ENCODE peak calls at places on chromosomes 12 and 14, in ten cellular contexts. One of them, this sample, is unnamed. For H3K27me3, the result is how much of the 10 kb centered on the place peaks cover.

GRCh38 chr14:94407906-94408305 is 19.5 kb upstream of the SERPINA1 start:
- DNase-seq in GM23338: no peak
- DNase-seq in K562: no peak
- DNase-seq in Panc1: no peak
- DNase-seq in sigmoid colon: no peak
- DNase-seq in HCT116: no peak
- DNase-seq in endothelial cell of umbilical vein: no peak
- DNase-seq in GM12878: no peak
- DNase-seq in esophagus muscularis mucosa: no peak
- DNase-seq in stomach: no peak
- DNase-seq in this sample: no peak

GRCh38 chr14:71050227-71050823 is 143.1 kb downstream of the PCNX1 start:
- DNase-seq in GM23338: peak
- DNase-seq in K562: peak
- DNase-seq in Panc1: no peak
- DNase-seq in sigmoid colon: no peak
- DNase-seq in HCT116: no peak
- DNase-seq in endothelial cell of umbilical vein: peak
- DNase-seq in GM12878: no peak
- DNase-seq in esophagus muscularis mucosa: no peak
- DNase-seq in stomach: no peak
- DNase-seq in this sample: no peak

GRCh38 chr14:68576031-68576430 is 216.8 kb downstream of the ZFP36L1 start:
- DNase-seq in GM23338: no peak
- DNase-seq in K562: no peak
- DNase-seq in Panc1: no peak
- DNase-seq in sigmoid colon: no peak
- DNase-seq in HCT116: no peak
- DNase-seq in endothelial cell of umbilical vein: peak
- DNase-seq in GM12878: no peak
- DNase-seq in esophagus muscularis mucosa: no peak
- DNase-seq in stomach: no peak
- DNase-seq in this sample: no peak

GRCh38 chr14:98462908-98463307 is 809.1 kb downstream of the BCL11B start:
- DNase-seq in GM23338: no peak
- DNase-seq in K562: no peak
- DNase-seq in Panc1: no peak
- DNase-seq in sigmoid colon: no peak
- DNase-seq in HCT116: no peak
- DNase-seq in endothelial cell of umbilical vein: no peak
- DNase-seq in GM12878: no peak
- DNase-seq in esophagus muscularis mucosa: peak
- DNase-seq in stomach: no peak
- DNase-seq in this sample: no peak

GRCh38 chr12:131905640-131906091 is 11.2 kb downstream of the ULK1 start:
- DNase-seq in GM23338: no peak
- DNase-seq in K562: no peak
- DNase-seq in Panc1: no peak
- DNase-seq in sigmoid colon: no peak
- DNase-seq in HCT116: no peak
- DNase-seq in endothelial cell of umbilical vein: no peak
- DNase-seq in GM12878: no peak
- DNase-seq in esophagus muscularis mucosa: no peak
- DNase-seq in stomach: no peak
- DNase-seq in this sample: no peak

GRCh38 chr12:96985515-96986362 is 78.7 kb downstream of the NEDD1 start:
- DNase-seq in GM23338: peak
- DNase-seq in K562: peak
- DNase-seq in Panc1: no peak
- DNase-seq in sigmoid colon: no peak
- DNase-seq in HCT116: peak
- DNase-seq in endothelial cell of umbilical vein: peak
- DNase-seq in GM12878: no peak
- DNase-seq in esophagus muscularis mucosa: peak
- DNase-seq in stomach: peak
- DNase-seq in this sample: no peak

GRCh38 chr14:55699131-55700057 is 119.4 kb downstream of the KTN1 start:
- DNase-seq in GM23338: peak
- DNase-seq in K562: no peak
- DNase-seq in Panc1: no peak
- DNase-seq in sigmoid colon: no peak
- DNase-seq in HCT116: no peak
- DNase-seq in endothelial cell of umbilical vein: peak
- DNase-seq in GM12878: no peak
- DNase-seq in esophagus muscularis mucosa: peak
- DNase-seq in stomach: no peak
- DNase-seq in this sample: no peak

GRCh38 chr14:56992332-56992820 is 182.1 kb upstream of the OTX2 start:
- DNase-seq in GM23338: no peak
- DNase-seq in K562: peak
- DNase-seq in Panc1: no peak
- DNase-seq in sigmoid colon: no peak
- DNase-seq in HCT116: no peak
- DNase-seq in endothelial cell of umbilical vein: no peak
- DNase-seq in GM12878: no peak
- DNase-seq in esophagus muscularis mucosa: peak
- DNase-seq in stomach: no peak
- DNase-seq in this sample: no peak

GRCh38 chr12:49557917-49558215 is 10.1 kb downstream of the MCRS1 start:
- DNase-seq in GM23338: peak
- DNase-seq in K562: no peak
- DNase-seq in Panc1: no peak
- DNase-seq in sigmoid colon: no peak
- DNase-seq in HCT116: no peak
- DNase-seq in endothelial cell of umbilical vein: no peak
- DNase-seq in GM12878: no peak
- DNase-seq in esophagus muscularis mucosa: no peak
- DNase-seq in stomach: no peak
- DNase-seq in this sample: no peak

GRCh38 chr12:127342861-127343260 is 924.1 kb upstream of the TMEM132C start:
- DNase-seq in GM23338: no peak
- DNase-seq in K562: no peak
- DNase-seq in Panc1: no peak
- DNase-seq in sigmoid colon: no peak
- DNase-seq in HCT116: no peak
- DNase-seq in endothelial cell of umbilical vein: no peak
- DNase-seq in GM12878: no peak
- DNase-seq in esophagus muscularis mucosa: no peak
- DNase-seq in stomach: no peak
- DNase-seq in this sample: no peak

GRCh38 chr14:56333361-56334279 is 215.4 kb downstream of the PELI2 start:
- DNase-seq in GM23338: no peak
- DNase-seq in K562: peak
- DNase-seq in Panc1: no peak
- DNase-seq in sigmoid colon: no peak
- DNase-seq in HCT116: no peak
- DNase-seq in endothelial cell of umbilical vein: peak
- DNase-seq in GM12878: no peak
- DNase-seq in esophagus muscularis mucosa: peak
- DNase-seq in stomach: no peak
- DNase-seq in this sample: no peak

GRCh38 chr14:100384819-100385813 is 62.0 kb downstream of the SLC25A47 start:
- DNase-seq in GM23338: peak
- DNase-seq in K562: no peak
- DNase-seq in Panc1: no peak
- DNase-seq in sigmoid colon: no peak
- DNase-seq in HCT116: peak
- DNase-seq in endothelial cell of umbilical vein: peak
- DNase-seq in GM12878: no peak
- DNase-seq in esophagus muscularis mucosa: no peak
- DNase-seq in stomach: no peak
- DNase-seq in this sample: no peak

GRCh38 chr12:57610553-57611115 is 601 bp upstream of the ARHGEF25 start:
- DNase-seq in GM23338: peak
- DNase-seq in K562: no peak
- DNase-seq in Panc1: no peak
- DNase-seq in sigmoid colon: peak
- DNase-seq in HCT116: no peak
- DNase-seq in endothelial cell of umbilical vein: no peak
- DNase-seq in GM12878: no peak
- DNase-seq in esophagus muscularis mucosa: no peak
- DNase-seq in stomach: no peak
- DNase-seq in this sample: no peak

GRCh38 chr12:6461401-6462233 is 8.9 kb downstream of the VAMP1 start:
- DNase-seq in GM23338: no peak
- DNase-seq in K562: no peak
- DNase-seq in Panc1: no peak
- DNase-seq in sigmoid colon: peak
- DNase-seq in HCT116: no peak
- DNase-seq in endothelial cell of umbilical vein: no peak
- DNase-seq in GM12878: peak
- DNase-seq in esophagus muscularis mucosa: no peak
- DNase-seq in stomach: peak
- DNase-seq in this sample: no peak

GRCh38 chr14:77980475-77981321 is 180.8 kb downstream of the ADCK1 start:
- DNase-seq in GM23338: peak
- DNase-seq in K562: no peak
- DNase-seq in Panc1: no peak
- DNase-seq in sigmoid colon: no peak
- DNase-seq in HCT116: no peak
- DNase-seq in endothelial cell of umbilical vein: no peak
- DNase-seq in GM12878: no peak
- DNase-seq in esophagus muscularis mucosa: peak
- DNase-seq in stomach: peak
- DNase-seq in this sample: no peak

GRCh38 chr14:50520947-50521815 is 11.2 kb downstream of the MAP4K5 start:
- DNase-seq in GM23338: no peak
- DNase-seq in K562: no peak
- DNase-seq in Panc1: peak
- DNase-seq in sigmoid colon: no peak
- DNase-seq in HCT116: peak
- DNase-seq in endothelial cell of umbilical vein: peak
- DNase-seq in GM12878: peak
- DNase-seq in esophagus muscularis mucosa: no peak
- DNase-seq in stomach: no peak
- DNase-seq in this sample: no peak

GRCh38 chr14:66082009-66082408 is 404.2 kb upstream of the CCDC196 start:
- DNase-seq in GM23338: no peak
- DNase-seq in K562: no peak
- DNase-seq in Panc1: no peak
- DNase-seq in sigmoid colon: no peak
- DNase-seq in HCT116: no peak
- DNase-seq in endothelial cell of umbilical vein: peak
- DNase-seq in GM12878: no peak
- DNase-seq in esophagus muscularis mucosa: no peak
- DNase-seq in stomach: no peak
- DNase-seq in this sample: no peak

GRCh38 chr12:55930771-55931316 is at the start of gene DGKA:
- DNase-seq in GM23338: peak
- DNase-seq in K562: peak
- DNase-seq in Panc1: peak
- DNase-seq in sigmoid colon: peak
- DNase-seq in HCT116: peak
- DNase-seq in endothelial cell of umbilical vein: peak
- DNase-seq in GM12878: peak
- DNase-seq in esophagus muscularis mucosa: no peak
- DNase-seq in stomach: peak
- DNase-seq in this sample: no peak

DNA sequence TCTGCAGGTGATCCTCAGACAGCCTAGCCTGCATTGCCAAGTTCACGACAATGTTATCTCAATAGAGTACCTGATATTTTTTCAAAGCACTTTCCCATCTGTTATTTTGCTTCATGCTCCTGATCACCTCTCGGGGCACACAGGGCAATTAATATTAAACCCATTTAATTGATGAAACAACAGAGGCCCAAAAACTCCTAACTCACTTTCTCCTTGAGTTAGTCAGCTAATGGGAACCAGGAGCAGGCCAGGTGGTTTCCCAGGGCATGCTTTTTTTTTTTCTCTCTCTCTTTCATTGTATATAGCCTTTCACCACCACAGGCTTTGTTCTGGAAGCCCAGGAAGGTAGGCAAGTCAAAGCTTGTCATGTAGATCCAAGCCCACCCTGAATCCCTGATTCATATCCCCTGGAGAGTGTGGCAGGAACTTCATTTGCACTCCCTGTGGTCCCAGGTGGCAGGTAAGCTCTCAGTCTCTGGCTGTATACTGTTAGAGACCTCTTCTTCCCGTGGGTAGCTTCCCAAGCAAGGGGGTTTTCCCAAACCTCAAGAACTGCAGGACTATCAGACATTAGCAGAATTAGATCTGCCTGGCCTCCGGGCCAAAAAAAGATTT is 41.6 kb upstream of the MAP1LC3B2 start:
- DNase-seq in GM23338: no peak
- DNase-seq in K562: no peak
- DNase-seq in Panc1: no peak
- DNase-seq in sigmoid colon: no peak
- DNase-seq in HCT116: no peak
- DNase-seq in endothelial cell of umbilical vein: no peak
- DNase-seq in GM12878: no peak
- DNase-seq in esophagus muscularis mucosa: no peak
- DNase-seq in stomach: no peak
- DNase-seq in this sample: no peak
- TF ChIP-seq POLR2AphosphoS5 in GM23338: no peak
- TF ChIP-seq POLR2AphosphoS5 in K562: no peak
- TF ChIP-seq POLR2AphosphoS5 in Panc1: no peak
- TF ChIP-seq POLR2AphosphoS5 in sigmoid colon: no peak
- TF ChIP-seq POLR2AphosphoS5 in HCT116: no peak
- TF ChIP-seq POLR2AphosphoS5 in endothelial cell of umbilical vein: no peak
- TF ChIP-seq POLR2AphosphoS5 in GM12878: no peak
- TF ChIP-seq POLR2AphosphoS5 in esophagus muscularis mucosa: no peak
- TF ChIP-seq POLR2AphosphoS5 in stomach: no peak
- TF ChIP-seq POLR2AphosphoS5 in this sample: no peak

GRCh38 chr14:41607119-41607785 is 576 bp downstream of the LRFN5 start:
- DNase-seq in GM23338: peak
- DNase-seq in K562: no peak
- DNase-seq in Panc1: no peak
- DNase-seq in sigmoid colon: no peak
- DNase-seq in HCT116: no peak
- DNase-seq in endothelial cell of umbilical vein: no peak
- DNase-seq in GM12878: no peak
- DNase-seq in esophagus muscularis mucosa: no peak
- DNase-seq in stomach: no peak
- DNase-seq in this sample: no peak
- H3K27ac ChIP-seq in GM23338: no peak
- H3K27ac ChIP-seq in K562: no peak
- H3K27ac ChIP-seq in Panc1: peak
- H3K27ac ChIP-seq in sigmoid colon: peak
- H3K27ac ChIP-seq in HCT116: no peak
- H3K27ac ChIP-seq in endothelial cell of umbilical vein: no peak
- H3K27ac ChIP-seq in GM12878: no peak
- H3K27ac ChIP-seq in esophagus muscularis mucosa: peak
- H3K27ac ChIP-seq in stomach: no peak
- H3K27ac ChIP-seq in this sample: peak

GRCh38 chr14:104980601-104981531 is 2.7 kb upstream of the AHNAK2 start:
- DNase-seq in GM23338: no peak
- DNase-seq in K562: no peak
- DNase-seq in Panc1: no peak
- DNase-seq in sigmoid colon: peak
- DNase-seq in HCT116: no peak
- DNase-seq in endothelial cell of umbilical vein: no peak
- DNase-seq in GM12878: no peak
- DNase-seq in esophagus muscularis mucosa: no peak
- DNase-seq in stomach: no peak
- DNase-seq in this sample: no peak
- H3K27me3 ChIP-seq in GM23338: under half
- H3K27me3 ChIP-seq in K562: under half
- H3K27me3 ChIP-seq in Panc1: under half
- H3K27me3 ChIP-seq in sigmoid colon: under half
- H3K27me3 ChIP-seq in HCT116: under half
- H3K27me3 ChIP-seq in endothelial cell of umbilical vein: under half
- H3K27me3 ChIP-seq in GM12878: under half
- H3K27me3 ChIP-seq in esophagus muscularis mucosa: under half
- H3K27me3 ChIP-seq in stomach: under half
- H3K27me3 ChIP-seq in this sample: under half

GRCh38 chr12:58888131-58888783 is 32.0 kb downstream of the LRIG3 start:
- DNase-seq in GM23338: no peak
- DNase-seq in K562: no peak
- DNase-seq in Panc1: no peak
- DNase-seq in sigmoid colon: peak
- DNase-seq in HCT116: no peak
- DNase-seq in endothelial cell of umbilical vein: peak
- DNase-seq in GM12878: no peak
- DNase-seq in esophagus muscularis mucosa: no peak
- DNase-seq in stomach: peak
- DNase-seq in this sample: no peak
- TF ChIP-seq POLR2AphosphoS5 in GM23338: no peak
- TF ChIP-seq POLR2AphosphoS5 in K562: no peak
- TF ChIP-seq POLR2AphosphoS5 in Panc1: no peak
- TF ChIP-seq POLR2AphosphoS5 in sigmoid colon: peak
- TF ChIP-seq POLR2AphosphoS5 in HCT116: no peak
- TF ChIP-seq POLR2AphosphoS5 in endothelial cell of umbilical vein: no peak
- TF ChIP-seq POLR2AphosphoS5 in GM12878: no peak
- TF ChIP-seq POLR2AphosphoS5 in esophagus muscularis mucosa: peak
- TF ChIP-seq POLR2AphosphoS5 in stomach: no peak
- TF ChIP-seq POLR2AphosphoS5 in this sample: no peak

This sample was measured in vagina.